ENCODE peak calls at places on chromosomes 2 and 18, in five cellular contexts. X is frontal cortex; W is NCI-H1417; O is stimulated activated CD8-positive, alpha-beta memory T cell treated with anti-CD3 and anti-CD28 coated beads, Interleukin-15, amount 100 ng/mL, for 24 hours; G is heart left ventricle. Q is an unnamed sample.

GRCh38 chr2:72040629-72041403 is 106.8 kb downstream of the CYP26B1 start:
- DNase-seq in X (no peak), W (no peak), O (no peak), G (no peak), Q (no peak)

GRCh38 chr2:131801210-131801744 is 273.6 kb downstream of the CCDC74A start:
- DNase-seq in X (no peak), W (no peak), O (no peak), G (no peak), Q (no peak)

GRCh38 chr2:172613610-172614231 is 57.8 kb downstream of the PDK1 start:
- DNase-seq in X (no peak), W (no peak), O (no peak), G (no peak), Q (no peak)

GRCh38 chr2:112493048-112493447 is 11.1 kb downstream of the TTL start:
- DNase-seq in X (no peak), W (no peak), O (no peak), G (no peak), Q (no peak)

GRCh38 chr2:118146315-118147283 is 58.3 kb downstream of the INSIG2 start:
- DNase-seq in X (no peak), W (no peak), O (no peak), G (no peak), Q (no peak)

GRCh38 chr18:9196568-9196967 is 60.0 kb downstream of the ANKRD12 start:
- DNase-seq in X (no peak), W (no peak), O (no peak), G (no peak), Q (no peak)

GRCh38 chr2:236622201-236622600 is 52.6 kb downstream of the ACKR3 start:
- DNase-seq in X (no peak), W (no peak), O (no peak), G (no peak), Q (no peak)

GRCh38 chr18:59911600-59911999 is 11.8 kb downstream of the PMAIP1 start:
- DNase-seq in X (no peak), W (no peak), O (no peak), G (no peak), Q (no peak)

GRCh38 chr18:44693030-44693784 is 12.5 kb downstream of the SETBP1 start:
- DNase-seq in X (no peak), W (no peak), O (no peak), G (no peak), Q (no peak)